ENCODE peak calls at places on chromosomes 3 and 15, in five cellular contexts. I is CD4-positive, CD25-positive, alpha-beta regulatory T cell; O is dorsolateral prefrontal cortex; R is frontal cortex; E is NCI-H2171 treated with DMSO at 0.1 percent for 48 hours. J is an unnamed sample.

GRCh38 chr3:156416846-156417581 is 137.9 kb downstream of the SSR3 start:
- DNase-seq in E (peak; percentile 21), I (no peak), R (no peak), O (no peak), J (no peak)

GRCh38 chr3:193946945-193947344 is 189.0 kb upstream of the HES1 start:
- DNase-seq in R (no peak), O (no peak), I (no peak), E (no peak), J (no peak)

GRCh38 chr3:116951610-116952009 is 242.0 kb downstream of the TUSC7 start:
- DNase-seq in R (no peak), O (no peak), E (no peak), I (no peak), J (no peak)

GRCh38 chr15:63530762-63531299 is 26.4 kb downstream of the USP3 start:
- DNase-seq in E (no peak), R (no peak), O (no peak), I (no peak), J (no peak)

GRCh38 chr3:46703013-46703520 is 1.9 kb downstream of the TMIE start:
- DNase-seq in E (no peak), R (no peak), I (no peak), O (no peak), J (no peak)

GRCh38 chr15:75891895-75892294 is 11.8 kb upstream of the FBXO22 start:
- DNase-seq in O (no peak), I (no peak), E (no peak), R (no peak), J (peak; percentile 84)

GRCh38 chr3:197590313-197590962 is 34.7 kb upstream of the BDH1 start:
- DNase-seq in O (no peak), R (no peak), E (no peak), I (no peak), J (no peak)

GRCh38 chr3:60757724-60758123 is 493.5 kb downstream of the FHIT start:
- DNase-seq in E (no peak), I (no peak), O (no peak), R (no peak), J (no peak)

GRCh38 chr3:55486101-55486856 is 827 bp downstream of the WNT5A start:
- DNase-seq in R (peak; percentile 26), I (no peak), E (peak; percentile 17), O (no peak), J (no peak)